ENCODE peak calls at places on chromosomes 2 and 18, in nine cellular contexts. One of them, this sample, is unnamed.

GRCh38 chr18:2325308-2325849 is 245.9 kb downstream of the METTL4 start:
- DNase-seq in K562: peak; percentile 91
- DNase-seq in fibroblast of lung: peak; percentile 82
- DNase-seq in spleen: no peak
- DNase-seq in colonic mucosa: no peak
- DNase-seq in BJ: no peak
- DNase-seq in kidney epithelial cell: no peak
- DNase-seq in sigmoid colon: no peak
- DNase-seq in BE2C: no peak
- DNase-seq in this sample: no peak

GRCh38 chr2:187302619-187303018 is 145.4 kb downstream of the CALCRL start:
- DNase-seq in colonic mucosa: no peak
- DNase-seq in K562: no peak
- DNase-seq in spleen: no peak
- DNase-seq in fibroblast of lung: peak; percentile 76
- DNase-seq in BJ: no peak
- DNase-seq in sigmoid colon: no peak
- DNase-seq in kidney epithelial cell: no peak
- DNase-seq in BE2C: no peak
- DNase-seq in this sample: no peak

GRCh38 chr2:86256982-86257381 is 57.7 kb downstream of the MRPL35 start:
- DNase-seq in fibroblast of lung: no peak
- DNase-seq in spleen: no peak
- DNase-seq in BJ: no peak
- DNase-seq in kidney epithelial cell: no peak
- DNase-seq in sigmoid colon: no peak
- DNase-seq in K562: no peak
- DNase-seq in BE2C: no peak
- DNase-seq in colonic mucosa: no peak
- DNase-seq in this sample: no peak

GRCh38 chr2:46002507-46002883 is 294.7 kb upstream of the EPAS1 start:
- DNase-seq in colonic mucosa: no peak
- DNase-seq in sigmoid colon: no peak
- DNase-seq in BE2C: no peak
- DNase-seq in fibroblast of lung: peak; percentile 68
- DNase-seq in K562: no peak
- DNase-seq in kidney epithelial cell: no peak
- DNase-seq in BJ: no peak
- DNase-seq in spleen: no peak
- DNase-seq in this sample: no peak

GRCh38 chr2:285506-285905 is 2.4 kb downstream of the ALKAL2 start:
- DNase-seq in sigmoid colon: no peak
- DNase-seq in BE2C: no peak
- DNase-seq in kidney epithelial cell: no peak
- DNase-seq in spleen: no peak
- DNase-seq in K562: no peak
- DNase-seq in fibroblast of lung: peak; percentile 81
- DNase-seq in BJ: peak; percentile 35
- DNase-seq in colonic mucosa: no peak
- DNase-seq in this sample: no peak

GRCh38 chr2:240935101-240935876 is 29.2 kb downstream of the CROCC2 start:
- DNase-seq in BE2C: peak; percentile 24
- DNase-seq in BJ: no peak
- DNase-seq in K562: no peak
- DNase-seq in kidney epithelial cell: no peak
- DNase-seq in colonic mucosa: peak; percentile 16
- DNase-seq in spleen: peak; percentile 69
- DNase-seq in sigmoid colon: peak; percentile 40
- DNase-seq in fibroblast of lung: no peak
- DNase-seq in this sample: peak; percentile 60

GRCh38 chr2:208373460-208374089 is 33.0 kb upstream of the PTH2R start:
- DNase-seq in BE2C: peak; percentile 41
- DNase-seq in fibroblast of lung: peak; percentile 42
- DNase-seq in sigmoid colon: no peak
- DNase-seq in colonic mucosa: no peak
- DNase-seq in spleen: no peak
- DNase-seq in K562: peak; percentile 45
- DNase-seq in kidney epithelial cell: no peak
- DNase-seq in BJ: no peak
- DNase-seq in this sample: peak; percentile 68

GRCh38 chr2:43305537-43305936 is 79.1 kb upstream of the ZFP36L2 start:
- DNase-seq in kidney epithelial cell: no peak
- DNase-seq in BJ: no peak
- DNase-seq in fibroblast of lung: no peak
- DNase-seq in spleen: no peak
- DNase-seq in K562: no peak
- DNase-seq in colonic mucosa: peak; percentile 39
- DNase-seq in BE2C: no peak
- DNase-seq in sigmoid colon: peak; percentile 86
- DNase-seq in this sample: no peak

GRCh38 chr18:33495278-33495677 is 54.8 kb upstream of the CCDC178 start:
- DNase-seq in kidney epithelial cell: no peak
- DNase-seq in BJ: no peak
- DNase-seq in spleen: no peak
- DNase-seq in K562: peak; percentile 34
- DNase-seq in colonic mucosa: no peak
- DNase-seq in BE2C: peak; percentile 4
- DNase-seq in fibroblast of lung: peak; percentile 56
- DNase-seq in sigmoid colon: no peak
- DNase-seq in this sample: peak; percentile 26

GRCh38 chr2:44170337-44170736 is 1.7 kb downstream of the PPM1B start:
- DNase-seq in K562: no peak
- DNase-seq in BE2C: no peak
- DNase-seq in sigmoid colon: no peak
- DNase-seq in colonic mucosa: no peak
- DNase-seq in spleen: no peak
- DNase-seq in fibroblast of lung: peak; percentile 45
- DNase-seq in kidney epithelial cell: no peak
- DNase-seq in BJ: no peak
- DNase-seq in this sample: no peak

GRCh38 chr2:235049069-235049468 is 97.3 kb downstream of the SH3BP4 start:
- DNase-seq in BJ: no peak
- DNase-seq in fibroblast of lung: no peak
- DNase-seq in sigmoid colon: no peak
- DNase-seq in spleen: peak; percentile 33
- DNase-seq in colonic mucosa: peak; percentile 22
- DNase-seq in BE2C: no peak
- DNase-seq in K562: no peak
- DNase-seq in kidney epithelial cell: no peak
- DNase-seq in this sample: no peak

GRCh38 chr2:217316743-217317142 is 456.9 kb upstream of the TNP1 start:
- DNase-seq in sigmoid colon: no peak
- DNase-seq in kidney epithelial cell: no peak
- DNase-seq in spleen: no peak
- DNase-seq in K562: no peak
- DNase-seq in BJ: no peak
- DNase-seq in colonic mucosa: no peak
- DNase-seq in fibroblast of lung: peak; percentile 82
- DNase-seq in BE2C: no peak
- DNase-seq in this sample: no peak

GRCh38 chr18:67199993-67200617 is 316.4 kb downstream of the DSEL start:
- DNase-seq in colonic mucosa: no peak
- DNase-seq in BJ: peak; percentile 10
- DNase-seq in BE2C: no peak
- DNase-seq in kidney epithelial cell: peak; percentile 28
- DNase-seq in spleen: no peak
- DNase-seq in sigmoid colon: no peak
- DNase-seq in fibroblast of lung: peak; percentile 50
- DNase-seq in K562: peak; percentile 24
- DNase-seq in this sample: no peak

GRCh38 chr2:567865-568638 is 109.2 kb downstream of the TMEM18 start:
- DNase-seq in colonic mucosa: no peak
- DNase-seq in BE2C: no peak
- DNase-seq in K562: no peak
- DNase-seq in fibroblast of lung: no peak
- DNase-seq in BJ: peak; percentile 74
- DNase-seq in spleen: no peak
- DNase-seq in sigmoid colon: peak; percentile 78
- DNase-seq in kidney epithelial cell: peak; percentile 57
- DNase-seq in this sample: no peak

GRCh38 chr2:34025196-34025595 is 426.1 kb upstream of the FAM98A start:
- DNase-seq in BE2C: no peak
- DNase-seq in spleen: no peak
- DNase-seq in kidney epithelial cell: no peak
- DNase-seq in K562: no peak
- DNase-seq in fibroblast of lung: no peak
- DNase-seq in colonic mucosa: no peak
- DNase-seq in BJ: no peak
- DNase-seq in sigmoid colon: no peak
- DNase-seq in this sample: no peak

GRCh38 chr2:27105981-27106380 is 12.9 kb downstream of the CGREF1 start:
- DNase-seq in BJ: no peak
- DNase-seq in kidney epithelial cell: no peak
- DNase-seq in colonic mucosa: no peak
- DNase-seq in sigmoid colon: no peak
- DNase-seq in BE2C: no peak
- DNase-seq in fibroblast of lung: no peak
- DNase-seq in K562: no peak
- DNase-seq in spleen: no peak
- DNase-seq in this sample: no peak

GRCh38 chr2:101115664-101116063 is 35.5 kb downstream of the TBC1D8 start:
- DNase-seq in BJ: no peak
- DNase-seq in K562: no peak
- DNase-seq in BE2C: no peak
- DNase-seq in kidney epithelial cell: no peak
- DNase-seq in colonic mucosa: no peak
- DNase-seq in spleen: no peak
- DNase-seq in fibroblast of lung: no peak
- DNase-seq in sigmoid colon: no peak
- DNase-seq in this sample: no peak
- H3K4me3 ChIP-seq in BJ: no peak overlapping the region
- H3K4me3 ChIP-seq in K562: no peak overlapping the region
- H3K4me3 ChIP-seq in BE2C: no peak overlapping the region
- H3K4me3 ChIP-seq in kidney epithelial cell: no peak overlapping the region
- H3K4me3 ChIP-seq in colonic mucosa: no peak overlapping the region
- H3K4me3 ChIP-seq in spleen: no peak overlapping the region
- H3K4me3 ChIP-seq in fibroblast of lung: no peak overlapping the region
- H3K4me3 ChIP-seq in sigmoid colon: no peak overlapping the region
- H3K4me3 ChIP-seq in this sample: no peak overlapping the region

GRCh38 chr18:50277935-50278334 is 3.4 kb downstream of the MBD1 start:
- DNase-seq in fibroblast of lung: peak; percentile 79
- DNase-seq in kidney epithelial cell: no peak
- DNase-seq in BJ: no peak
- DNase-seq in BE2C: no peak
- DNase-seq in spleen: no peak
- DNase-seq in K562: no peak
- DNase-seq in colonic mucosa: no peak
- DNase-seq in sigmoid colon: no peak
- DNase-seq in this sample: no peak
- H3K36me3 ChIP-seq in fibroblast of lung: peaks cover 40% of the 10 kb centered on the region
- H3K36me3 ChIP-seq in kidney epithelial cell: peaks cover 1% of the 10 kb centered on the region
- H3K36me3 ChIP-seq in BJ: peaks cover 41% of the 10 kb centered on the region
- H3K36me3 ChIP-seq in BE2C: peaks cover 10% of the 10 kb centered on the region
- H3K36me3 ChIP-seq in spleen: peaks cover 54% of the 10 kb centered on the region
- H3K36me3 ChIP-seq in K562: peaks cover 80% of the 10 kb centered on the region
- H3K36me3 ChIP-seq in colonic mucosa: peaks cover 43% of the 10 kb centered on the region
- H3K36me3 ChIP-seq in sigmoid colon: peaks cover 46% of the 10 kb centered on the region
- H3K36me3 ChIP-seq in this sample: peaks cover 32% of the 10 kb centered on the region

GRCh38 chr18:48946329-48946835 is 4.4 kb downstream of the SMAD7 start:
- DNase-seq in BE2C: no peak
- DNase-seq in sigmoid colon: no peak
- DNase-seq in spleen: no peak
- DNase-seq in fibroblast of lung: peak; percentile 90
- DNase-seq in BJ: no peak
- DNase-seq in colonic mucosa: no peak
- DNase-seq in kidney epithelial cell: no peak
- DNase-seq in K562: no peak
- DNase-seq in this sample: peak; percentile 47

GRCh38 chr18:48948112-48949050 is 2.4 kb downstream of the SMAD7 start:
- DNase-seq in sigmoid colon: peak; percentile 87
- DNase-seq in fibroblast of lung: peak; percentile 83
- DNase-seq in BE2C: peak; percentile 62
- DNase-seq in BJ: no peak
- DNase-seq in colonic mucosa: peak; percentile 76
- DNase-seq in spleen: peak; percentile 90
- DNase-seq in K562: peak; percentile 75
- DNase-seq in kidney epithelial cell: no peak
- DNase-seq in this sample: peak; percentile 88

GRCh38 chr18:48947583-48947982 is 3.2 kb downstream of the SMAD7 start:
- DNase-seq in BJ: no peak
- DNase-seq in sigmoid colon: no peak
- DNase-seq in colonic mucosa: no peak
- DNase-seq in fibroblast of lung: no peak
- DNase-seq in kidney epithelial cell: no peak
- DNase-seq in spleen: no peak
- DNase-seq in BE2C: peak; percentile 37
- DNase-seq in K562: no peak
- DNase-seq in this sample: peak; percentile 26

GRCh38 chr18:48945953-48946217 is 4.9 kb downstream of the SMAD7 start:
- DNase-seq in sigmoid colon: no peak
- DNase-seq in spleen: no peak
- DNase-seq in kidney epithelial cell: no peak
- DNase-seq in fibroblast of lung: no peak
- DNase-seq in BJ: no peak
- DNase-seq in colonic mucosa: no peak
- DNase-seq in BE2C: no peak
- DNase-seq in K562: no peak
- DNase-seq in this sample: no peak

DNA sequence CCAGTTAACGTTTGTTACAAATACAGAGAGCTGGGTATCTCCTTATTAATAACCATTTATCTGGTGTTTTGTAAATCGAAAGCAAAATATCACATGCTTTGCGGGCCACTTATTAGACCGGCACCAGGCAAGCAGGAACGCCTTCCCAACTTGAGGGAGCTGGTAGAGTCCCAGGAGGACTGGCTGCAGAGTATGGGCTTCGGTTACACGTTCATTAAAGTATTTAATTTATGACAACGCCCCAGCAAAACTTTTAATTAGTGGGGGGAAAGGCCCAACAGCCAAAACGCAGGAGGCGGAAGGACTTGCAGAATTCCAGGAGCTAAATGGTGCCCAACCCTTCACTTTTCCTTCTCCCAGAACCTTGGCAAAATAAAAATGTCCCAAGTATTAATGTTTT is 3.7 kb downstream of the SMAD7 start:
- DNase-seq in colonic mucosa: no peak
- DNase-seq in spleen: no peak
- DNase-seq in BJ: no peak
- DNase-seq in sigmoid colon: no peak
- DNase-seq in K562: no peak
- DNase-seq in kidney epithelial cell: no peak
- DNase-seq in BE2C: no peak
- DNase-seq in fibroblast of lung: no peak
- DNase-seq in this sample: no peak
- H3K27me3 ChIP-seq in colonic mucosa: no peaks in the 10 kb centered on the region
- H3K27me3 ChIP-seq in spleen: no peaks in the 10 kb centered on the region
- H3K27me3 ChIP-seq in BJ: no peaks in the 10 kb centered on the region
- H3K27me3 ChIP-seq in sigmoid colon: no peaks in the 10 kb centered on the region
- H3K27me3 ChIP-seq in K562: peaks cover 12% of the 10 kb centered on the region
- H3K27me3 ChIP-seq in kidney epithelial cell: no peaks in the 10 kb centered on the region
- H3K27me3 ChIP-seq in BE2C: no peaks in the 10 kb centered on the region
- H3K27me3 ChIP-seq in fibroblast of lung: no peaks in the 10 kb centered on the region
- H3K27me3 ChIP-seq in this sample: no peaks in the 10 kb centered on the region

DNA sequence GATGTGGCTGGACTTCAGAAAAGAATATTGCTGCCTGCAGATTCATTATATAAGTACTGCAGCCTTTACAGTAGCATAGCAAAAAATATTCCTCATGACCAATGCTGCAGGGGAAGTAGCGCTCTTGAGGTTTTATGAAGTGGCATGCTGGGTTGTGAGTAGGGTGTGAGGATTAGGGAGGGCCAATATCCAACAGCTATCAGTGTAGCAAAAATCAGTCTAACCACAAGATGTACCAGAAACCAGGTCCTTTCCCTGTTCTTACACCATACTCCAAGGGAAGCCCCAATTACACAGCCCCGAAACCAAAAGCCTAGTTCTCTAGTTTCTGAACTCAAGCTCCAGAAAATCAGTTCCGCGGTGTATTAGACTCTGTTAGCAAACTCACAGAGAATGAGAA is 1082.2 kb upstream of the DDX18 start:
- DNase-seq in sigmoid colon: no peak
- DNase-seq in K562: no peak
- DNase-seq in kidney epithelial cell: no peak
- DNase-seq in fibroblast of lung: no peak
- DNase-seq in BJ: no peak
- DNase-seq in colonic mucosa: no peak
- DNase-seq in spleen: no peak
- DNase-seq in BE2C: no peak
- DNase-seq in this sample: no peak
- H3K4me3 ChIP-seq in sigmoid colon: no peak overlapping the region
- H3K4me3 ChIP-seq in K562: no peak overlapping the region
- H3K4me3 ChIP-seq in kidney epithelial cell: no peak overlapping the region
- H3K4me3 ChIP-seq in fibroblast of lung: no peak overlapping the region
- H3K4me3 ChIP-seq in BJ: no peak overlapping the region
- H3K4me3 ChIP-seq in colonic mucosa: no peak overlapping the region
- H3K4me3 ChIP-seq in spleen: no peak overlapping the region
- H3K4me3 ChIP-seq in BE2C: no peak overlapping the region
- H3K4me3 ChIP-seq in this sample: no peak overlapping the region